ENCODE peak calls at places on chromosomes 1 and 21, in four cellular contexts. W is CD8-positive, alpha-beta T cell; N is hepatocyte; M is cardiac fibroblast. S is an unnamed sample.

GRCh38 chr1:220123889-220124288 is 30.0 kb downstream of the IARS2 start:
- DNase-seq in W (no peak), N (no peak), M (no peak), S (no peak)

GRCh38 chr1:247456914-247457638 is 828 bp downstream of the OR2B11 start:
- DNase-seq in W (no peak), N (no peak), M (no peak), S (no peak)

GRCh38 chr21:37855568-37856391 is 60.5 kb downstream of the KCNJ6 start:
- DNase-seq in W (no peak), N (no peak), M (peak; percentile 72), S (no peak)

GRCh38 chr21:38985423-38986378 is 180.0 kb downstream of the ETS2 start:
- DNase-seq in W (no peak), N (peak; percentile 83), M (peak; percentile 93), S (peak; percentile 97)

GRCh38 chr1:54995835-54996234 is 2.9 kb upstream of the BSND start:
- DNase-seq in W (peak; percentile 7), N (no peak), M (no peak), S (no peak)

GRCh38 chr1:6100801-6101783 is 55.4 kb downstream of the KCNAB2 start:
- DNase-seq in W (no peak), N (no peak), M (no peak), S (no peak)

GRCh38 chr1:98049370-98050115 is 128.7 kb upstream of the DPYD start:
- DNase-seq in W (no peak), N (no peak), M (no peak), S (peak; percentile 81)

GRCh38 chr1:25081496-25081895 is 150.8 kb downstream of the SYF2 start:
- DNase-seq in W (no peak), N (no peak), M (no peak), S (no peak)

GRCh38 chr1:234726359-234726836 is 116.4 kb upstream of the IRF2BP2 start:
- DNase-seq in W (no peak), N (no peak), M (no peak), S (no peak)

GRCh38 chr1:236853916-236854601 is 59.0 kb downstream of the MTR start:
- DNase-seq in W (no peak), N (no peak), M (peak; percentile 38), S (no peak)

GRCh38 chr1:235882816-235883215 is 16.1 kb upstream of the LYST start:
- DNase-seq in W (no peak), N (no peak), M (peak; percentile 8), S (peak; percentile 42)

GRCh38 chr1:9652379-9653194 is 1.1 kb downstream of the PIK3CD start:
- DNase-seq in W (peak; percentile 65), N (no peak), M (peak; percentile 18), S (peak; percentile 85)

GRCh38 chr1:159891275-159892157 is 8.4 kb downstream of the CFAP45 start:
- DNase-seq in W (peak; percentile 70), N (peak; percentile 88), M (peak; percentile 94), S (peak; percentile 90)

GRCh38 chr1:63920154-63921117 is 146.6 kb downstream of the ROR1 start:
- DNase-seq in W (no peak), N (peak; percentile 53), M (peak; percentile 88), S (no peak)

GRCh38 chr1:236064674-236065508 is at the start of gene NID1:
- DNase-seq in W (no peak), N (peak; percentile 87), M (peak; percentile 77), S (peak; percentile 97)

GRCh38 chr1:58583496-58583895 is 6.4 kb upstream of the TACSTD2 start:
- DNase-seq in W (no peak), N (no peak), M (no peak), S (no peak)

GRCh38 chr1:6420594-6421042 is 899 bp upstream of the HES2 start:
- DNase-seq in W (no peak), N (no peak), M (no peak), S (peak; percentile 90)

GRCh38 chr1:15328245-15328784 is 81.3 kb downstream of the FHAD1 start:
- DNase-seq in W (no peak), N (peak; percentile 43), M (no peak), S (no peak)

GRCh38 chr1:169928438-169929209 is 34.9 kb upstream of the SCYL3 start:
- DNase-seq in W (no peak), N (peak; percentile 54), M (peak; percentile 78), S (no peak)

GRCh38 chr1:119008483-119009299 is 20.5 kb upstream of the TBX15 start:
- DNase-seq in W (no peak), N (peak; percentile 61), M (peak; percentile 84), S (peak; percentile 95)

GRCh38 chr1:172582889-172583288 is 49.9 kb downstream of the SUCO start:
- DNase-seq in W (no peak), N (no peak), M (no peak), S (no peak)

GRCh38 chr1:3003941-3004270 is 17.4 kb upstream of the ACTRT2 start:
- DNase-seq in W (no peak), N (no peak), M (no peak), S (peak; percentile 25)
- TF ChIP-seq CTCF in W (no peak), N (no peak), M (no peak), S (no peak)

GRCh38 chr1:19812875-19813650 is 2.0 kb downstream of the RNF186 start:
- DNase-seq in W (no peak), N (peak; percentile 28), M (no peak), S (no peak)

GRCh38 chr1:19809044-19809750 is 5.9 kb downstream of the RNF186 start:
- DNase-seq in W (no peak), N (no peak), M (no peak), S (no peak)

GRCh38 chr1:19814244-19814661 is 830 bp downstream of the RNF186 start:
- DNase-seq in W (no peak), N (no peak), M (no peak), S (no peak)

GRCh38 chr1:19813651-19813960 is 1.5 kb downstream of the RNF186 start:
- DNase-seq in W (no peak), N (no peak), M (no peak), S (no peak)

GRCh38 chr1:19811206-19811851 is 3.8 kb downstream of the RNF186 start:
- DNase-seq in W (peak; percentile 13), N (peak; percentile 32), M (peak; percentile 72), S (peak; percentile 90)
- TF ChIP-seq CTCF in W (no peak), N (peak; percentile 33), M (peak; percentile 74), S (peak; percentile 69)

GRCh38 chr21:43825936-43826622 is 36.7 kb downstream of the RRP1 start:
- DNase-seq in W (no peak), N (no peak), M (no peak), S (peak; percentile 73)
- TF ChIP-seq CTCF in W (no peak), N (no peak), M (peak; percentile 32), S (peak; percentile 28)

GRCh38 chr21:33770542-33770941 is 128.2 kb downstream of the ITSN1 start:
- DNase-seq in W (no peak), N (no peak), M (no peak), S (no peak)
- TF ChIP-seq CTCF in W (no peak), N (no peak), M (no peak), S (no peak)

GRCh38 chr1:246302251-246302625 is 204.8 kb downstream of the SMYD3 start:
- DNase-seq in W (no peak), N (no peak), M (no peak), S (no peak)
- TF ChIP-seq CTCF in W (no peak), N (no peak), M (no peak), S (no peak)

DNA sequence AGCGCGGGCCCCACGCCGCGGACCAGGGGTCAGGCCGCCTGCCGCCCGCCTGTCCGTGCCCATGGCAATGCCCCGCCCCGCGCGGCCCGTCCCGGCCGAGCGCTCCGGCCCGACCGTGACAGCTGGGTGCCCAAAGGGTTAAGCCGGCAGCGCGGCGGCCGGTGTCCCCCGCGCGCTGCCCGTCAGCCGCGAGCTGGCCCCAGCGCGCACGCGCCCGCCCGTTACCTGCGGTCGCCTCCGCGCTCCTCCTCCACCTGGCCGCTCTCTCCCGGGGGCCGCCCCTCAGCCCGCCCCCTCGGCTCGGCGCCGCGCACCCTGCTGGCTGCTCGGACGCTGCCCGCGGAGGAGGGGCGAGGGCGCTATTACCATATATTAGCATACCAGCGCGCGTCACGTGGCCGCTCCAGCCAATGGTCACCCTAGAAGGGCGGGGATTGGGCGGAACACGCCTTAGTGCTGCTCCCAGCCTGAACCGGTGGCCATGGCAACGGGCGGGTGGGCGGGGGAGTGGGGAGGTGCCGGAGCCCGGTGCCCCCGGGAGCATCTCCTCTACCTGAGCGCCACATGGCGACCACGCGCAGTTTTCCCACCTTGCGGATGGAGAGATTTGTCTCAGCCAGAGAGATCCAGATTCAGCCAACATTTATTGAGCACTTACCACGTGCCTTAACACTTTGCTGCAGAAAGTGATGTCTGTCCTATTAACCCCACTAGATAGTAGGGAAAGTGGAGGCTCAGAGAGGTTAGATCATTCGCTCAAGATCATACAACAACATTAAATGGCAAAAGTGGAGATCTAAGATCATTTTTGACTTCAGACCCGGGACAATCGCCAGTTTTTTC is at the start of gene PHC2:
- DNase-seq in W (peak; percentile 82), N (peak; percentile 99), M (peak; percentile 95), S (peak; percentile 98)
- TF ChIP-seq CTCF in W (no peak), N (peak; percentile 22), M (peak; percentile 13), S (no peak)